ENCODE peak calls at places on chromosomes 3 and 15, in four cellular contexts. R is uterus, G is tibial nerve, J is heart right ventricle. B is an unnamed sample. For H3K4me1 and H3K27me3, the result is how much of the 10 kb centered on the place peaks cover.

GRCh38 chr3:52108302-52109232 is 45.7 kb downstream of the POC1A start:
- DNase-seq in R (peak), G (peak), J (peak), B (no peak)

GRCh38 chr15:42627485-42627884 is 52.1 kb downstream of the STARD9 start:
- DNase-seq in R (no peak), G (no peak), J (no peak), B (no peak)

GRCh38 chr3:122560680-122561079 is 3.4 kb downstream of the PARP9 start:
- DNase-seq in R (peak), G (peak), J (peak), B (peak)

GRCh38 chr3:16391936-16392536 is 121.5 kb downstream of the RFTN1 start:
- DNase-seq in R (peak), G (no peak), J (no peak), B (no peak)

GRCh38 chr3:87351913-87352312 is 75.5 kb upstream of the POU1F1 start:
- DNase-seq in R (no peak), G (no peak), J (no peak), B (no peak)

GRCh38 chr3:71050133-71050520 is 533.4 kb downstream of the FOXP1 start:
- DNase-seq in R (no peak), G (no peak), J (no peak), B (no peak)

GRCh38 chr15:98939311-98940080 is 68.1 kb downstream of the PGPEP1L start:
- DNase-seq in R (no peak), G (no peak), J (no peak), B (no peak)

GRCh38 chr3:14725015-14725431 is 50.1 kb downstream of the C3orf20 start:
- DNase-seq in R (peak), G (peak), J (peak), B (no peak)

GRCh38 chr3:172038823-172039222 is 555 bp upstream of the FNDC3B start:
- DNase-seq in R (peak), G (no peak), J (no peak), B (no peak)

GRCh38 chr3:178787960-178788359 is 251.7 kb downstream of the KCNMB2 start:
- DNase-seq in R (no peak), G (no peak), J (no peak), B (no peak)

GRCh38 chr3:141875893-141876380 is 506 bp upstream of the ATP1B3 start:
- DNase-seq in R (peak), G (peak), J (peak), B (peak)

GRCh38 chr15:68017221-68017620 is 36.9 kb upstream of the PIAS1 start:
- DNase-seq in R (no peak), G (no peak), J (no peak), B (no peak)

GRCh38 chr3:64019271-64019670 is 4.0 kb downstream of the PSMD6 start:
- DNase-seq in R (no peak), G (no peak), J (no peak), B (no peak)

GRCh38 chr3:40631341-40631995 is 106.7 kb downstream of the ZNF621 start:
- DNase-seq in R (no peak), G (no peak), J (no peak), B (no peak)

GRCh38 chr15:52183562-52184173 is 7.5 kb downstream of the GNB5 start:
- DNase-seq in R (no peak), G (peak), J (no peak), B (no peak)

GRCh38 chr3:30643763-30644462 is 37.5 kb downstream of the TGFBR2 start:
- DNase-seq in R (no peak), G (no peak), J (no peak), B (no peak)

GRCh38 chr3:133859381-133860245 is 36.1 kb downstream of the RAB6B start:
- DNase-seq in R (no peak), G (no peak), J (no peak), B (no peak)

GRCh38 chr15:101346928-101347327 is 51.9 kb upstream of the SNRPA1 start:
- DNase-seq in R (no peak), G (no peak), J (no peak), B (no peak)

GRCh38 chr3:58349792-58350626 is 17.3 kb downstream of the PXK start:
- DNase-seq in R (no peak), G (no peak), J (no peak), B (no peak)

GRCh38 chr3:107452436-107452835 is 70.3 kb upstream of the BBX start:
- DNase-seq in R (no peak), G (no peak), J (no peak), B (no peak)

GRCh38 chr15:41429003-41429890 is 12.4 kb downstream of the RTF1 start:
- DNase-seq in R (no peak), G (no peak), J (no peak), B (no peak)

GRCh38 chr3:4587061-4587837 is 94.1 kb downstream of the ITPR1 start:
- DNase-seq in R (no peak), G (no peak), J (no peak), B (no peak)

GRCh38 chr3:42590989-42591756 is 513 bp downstream of the SS18L2 start:
- DNase-seq in R (no peak), G (no peak), J (peak), B (no peak)

GRCh38 chr15:63389902-63390301 is 8.3 kb upstream of the CA12 start:
- DNase-seq in R (peak), G (no peak), J (no peak), B (peak)

GRCh38 chr3:102195198-102195948 is 239.4 kb upstream of the ZPLD1 start:
- DNase-seq in R (no peak), G (no peak), J (no peak), B (peak)

GRCh38 chr3:177946965-177947364 is 589.3 kb upstream of the KCNMB2 start:
- DNase-seq in R (no peak), G (no peak), J (no peak), B (no peak)

GRCh38 chr3:133783762-133784161 is 21.9 kb upstream of the SRPRB start:
- DNase-seq in R (no peak), G (no peak), J (no peak), B (no peak)

GRCh38 chr15:78460737-78461136 is 22.7 kb downstream of the IREB2 start:
- DNase-seq in R (no peak), G (no peak), J (no peak), B (no peak)

GRCh38 chr3:11530153-11530721 is 113.5 kb downstream of the VGLL4 start:
- DNase-seq in R (no peak), G (no peak), J (peak), B (no peak)

GRCh38 chr15:71093089-71094024 is 21.9 kb upstream of the THSD4 start:
- DNase-seq in R (no peak), G (no peak), J (no peak), B (no peak)

GRCh38 chr15:59301527-59301926 is 71.1 kb downstream of the MYO1E start:
- DNase-seq in R (no peak), G (no peak), J (no peak), B (no peak)

GRCh38 chr15:59298255-59298856 is 74.3 kb downstream of the MYO1E start:
- DNase-seq in R (no peak), G (no peak), J (no peak), B (no peak)

GRCh38 chr15:59300618-59301139 is 72.0 kb downstream of the MYO1E start:
- DNase-seq in R (peak), G (peak), J (no peak), B (no peak)

GRCh38 chr15:59299919-59300617 is 72.6 kb downstream of the MYO1E start:
- DNase-seq in R (peak), G (peak), J (peak), B (peak)

DNA sequence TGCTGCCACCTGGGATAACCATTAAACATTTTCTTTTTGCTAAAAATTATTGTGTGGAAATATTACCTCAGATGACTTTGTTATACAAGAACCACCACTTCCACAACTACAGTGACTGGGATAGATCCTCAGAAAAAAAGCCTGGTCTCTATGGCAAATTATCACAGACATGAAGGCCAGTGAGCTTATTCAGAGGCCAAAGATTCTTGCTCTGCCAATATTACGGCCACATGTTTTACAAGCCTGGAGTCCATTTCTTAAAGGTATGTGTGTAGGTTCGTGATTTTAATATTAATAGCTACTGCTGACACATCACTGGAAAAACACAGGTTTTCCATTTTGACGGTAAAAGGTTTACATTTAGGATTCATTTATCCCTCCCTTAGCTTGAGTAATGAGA is 73.8 kb downstream of the MYO1E start:
- DNase-seq in R (no peak), G (no peak), J (no peak), B (no peak)
- H3K4me1 ChIP-seq in R (under half), G (half or more), J (under half), B (under half)

GRCh38 chr3:23072672-23073071 is 130.5 kb upstream of the UBE2E2 start:
- DNase-seq in R (no peak), G (no peak), J (no peak), B (no peak)

GRCh38 chr3:23073721-23074300 is 129.3 kb upstream of the UBE2E2 start:
- DNase-seq in R (no peak), G (no peak), J (no peak), B (no peak)

GRCh38 chr3:23077126-23077525 is 126.0 kb upstream of the UBE2E2 start:
- DNase-seq in R (no peak), G (no peak), J (no peak), B (no peak)

GRCh38 chr3:23078735-23079134 is 124.4 kb upstream of the UBE2E2 start:
- DNase-seq in R (no peak), G (no peak), J (no peak), B (no peak)

DNA sequence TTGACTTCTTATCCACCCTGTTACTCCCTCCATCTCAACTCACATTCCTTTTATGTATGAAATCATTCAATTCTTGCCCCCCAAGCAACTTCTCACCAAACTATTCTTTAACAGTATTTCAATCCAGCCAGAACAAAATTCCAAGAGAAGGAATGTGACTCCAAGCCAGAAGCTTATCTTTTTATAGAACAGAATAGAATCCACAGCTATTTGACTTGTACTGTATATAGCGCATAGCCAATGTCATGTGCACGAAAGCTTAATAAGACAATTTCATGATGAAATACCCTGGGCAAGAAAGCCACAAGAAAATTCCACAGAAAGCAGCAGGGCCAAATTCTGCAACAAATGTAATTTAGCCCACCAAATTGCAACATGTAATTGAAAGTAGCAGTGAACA is 127.6 kb upstream of the UBE2E2 start:
- DNase-seq in R (no peak), G (no peak), J (no peak), B (no peak)
- H3K27me3 ChIP-seq in R (under half), G (under half), J (under half), B (under half)

DNA sequence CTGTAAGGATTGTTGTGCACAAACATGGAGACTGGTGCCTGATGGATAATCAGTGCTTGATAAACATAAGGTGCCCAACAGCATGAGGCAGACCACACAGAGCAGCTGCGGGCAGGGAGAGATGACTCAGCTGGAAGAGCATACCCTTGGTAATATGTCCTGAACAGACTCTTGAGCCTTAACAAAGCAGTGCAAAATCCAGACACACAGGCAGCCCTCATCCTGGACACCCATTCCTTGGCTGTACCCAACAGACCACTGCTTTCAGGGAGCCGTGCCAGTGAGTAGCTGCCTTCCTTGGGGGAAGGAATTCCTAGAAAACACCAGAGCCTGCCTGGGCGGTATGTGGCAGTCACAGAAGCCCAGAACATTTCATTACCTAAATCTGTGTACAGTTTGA is 156.2 kb downstream of the CLSTN2 start:
- DNase-seq in R (no peak), G (no peak), J (no peak), B (no peak)
- H3K27ac ChIP-seq in R (no peak), G (no peak), J (no peak), B (no peak)

GRCh38 chr3:158407844-158408517 is 163.0 kb upstream of the MLF1 start:
- DNase-seq in R (no peak), G (no peak), J (no peak), B (no peak)

GRCh38 chr3:158403013-158403412 is 168.0 kb upstream of the MLF1 start:
- DNase-seq in R (no peak), G (no peak), J (no peak), B (no peak)

GRCh38 chr3:158404319-158404718 is 166.7 kb upstream of the MLF1 start:
- DNase-seq in R (no peak), G (no peak), J (no peak), B (no peak)

GRCh38 chr3:158405507-158405906 is 165.5 kb upstream of the MLF1 start:
- DNase-seq in R (no peak), G (no peak), J (no peak), B (no peak)

DNA sequence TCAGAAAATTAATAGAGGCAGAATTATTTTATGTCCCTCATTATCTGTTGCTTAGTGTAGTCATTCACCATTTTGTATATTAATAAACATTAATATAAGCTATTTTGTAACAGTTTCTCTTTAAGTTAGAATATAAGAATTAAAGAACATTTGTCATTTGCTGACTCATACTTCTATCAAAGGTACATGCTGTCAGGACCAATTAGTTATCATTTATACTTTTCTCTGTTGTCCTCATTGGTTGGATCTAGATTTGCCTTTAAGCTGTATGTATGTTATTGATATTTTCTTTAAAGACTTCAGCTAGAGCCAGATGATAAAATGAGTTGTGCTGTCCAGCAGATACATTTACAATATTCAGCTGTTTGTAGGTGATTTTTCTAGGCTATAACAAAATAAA is 168.4 kb upstream of the MLF1 start:
- DNase-seq in R (no peak), G (no peak), J (no peak), B (no peak)
- H3K4me1 ChIP-seq in R (under half), G (under half), J (under half), B (under half)

GRCh38 chr3:126912491-126913195 is 70.3 kb upstream of the PLXNA1 start:
- DNase-seq in R (no peak), G (no peak), J (no peak), B (no peak)

GRCh38 chr3:126908752-126909275 is 74.1 kb upstream of the PLXNA1 start:
- DNase-seq in R (no peak), G (no peak), J (no peak), B (no peak)

GRCh38 chr3:126911162-126912026 is 71.5 kb upstream of the PLXNA1 start:
- DNase-seq in R (peak), G (peak), J (peak), B (peak)

GRCh38 chr3:126912027-126912422 is 70.9 kb upstream of the PLXNA1 start:
- DNase-seq in R (no peak), G (no peak), J (no peak), B (no peak)

DNA sequence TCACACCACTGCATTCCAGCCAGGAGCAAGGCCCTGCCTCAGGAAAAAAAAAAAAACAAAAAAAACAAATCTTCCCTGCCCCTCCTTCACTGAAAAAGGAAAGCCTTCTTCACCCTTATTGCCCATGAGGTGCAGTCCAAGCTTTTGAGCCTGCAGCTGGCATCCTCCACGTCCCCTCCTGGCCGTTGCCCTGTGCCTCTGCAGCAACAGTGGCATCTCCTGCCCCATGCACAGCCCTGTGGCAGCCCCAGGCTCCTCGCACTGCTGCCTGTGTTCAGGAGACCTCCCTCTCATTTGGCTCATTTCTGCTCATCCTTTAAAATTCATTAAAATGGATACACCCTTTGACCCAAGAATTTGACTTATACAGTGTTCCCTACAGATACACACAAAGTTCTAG is 72.7 kb upstream of the PLXNA1 start:
- DNase-seq in R (no peak), G (no peak), J (no peak), B (no peak)
- H3K27me3 ChIP-seq in R (under half), G (under half), J (half or more), B (under half)

DNA sequence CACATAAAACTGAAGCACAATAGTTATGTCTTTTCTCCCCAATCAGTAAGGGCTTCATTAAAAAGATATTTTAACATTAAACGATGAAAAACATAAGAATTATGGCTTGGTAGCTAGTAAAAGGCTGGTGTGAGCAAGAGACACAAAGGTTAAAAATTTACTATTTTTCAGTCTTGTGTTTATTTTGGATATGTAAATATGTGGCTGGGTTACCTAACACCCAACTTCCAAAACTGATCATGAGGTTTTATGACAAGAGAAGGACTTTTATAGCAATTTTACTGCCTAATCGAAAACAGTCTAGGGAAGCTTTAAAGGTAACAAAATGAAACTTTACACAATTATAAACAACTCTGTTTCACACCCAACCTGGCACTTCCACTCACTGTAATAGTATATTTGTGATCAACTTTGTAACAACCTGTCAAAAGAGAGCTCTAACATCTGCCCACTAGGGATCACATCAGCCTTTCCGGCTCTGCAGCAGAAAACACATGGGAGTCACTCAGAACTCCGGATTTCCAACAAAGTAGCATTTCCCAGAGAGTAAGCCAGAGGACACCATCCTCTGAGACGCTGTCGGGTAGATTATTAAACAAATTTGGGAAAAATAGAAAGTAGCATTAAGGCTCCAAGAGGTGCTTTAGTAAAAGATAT is 123.4 kb upstream of the C2CD4B start:
- DNase-seq in R (no peak), G (no peak), J (no peak), B (no peak)
- H3K27ac ChIP-seq in R (no peak), G (no peak), J (no peak), B (no peak)

DNA sequence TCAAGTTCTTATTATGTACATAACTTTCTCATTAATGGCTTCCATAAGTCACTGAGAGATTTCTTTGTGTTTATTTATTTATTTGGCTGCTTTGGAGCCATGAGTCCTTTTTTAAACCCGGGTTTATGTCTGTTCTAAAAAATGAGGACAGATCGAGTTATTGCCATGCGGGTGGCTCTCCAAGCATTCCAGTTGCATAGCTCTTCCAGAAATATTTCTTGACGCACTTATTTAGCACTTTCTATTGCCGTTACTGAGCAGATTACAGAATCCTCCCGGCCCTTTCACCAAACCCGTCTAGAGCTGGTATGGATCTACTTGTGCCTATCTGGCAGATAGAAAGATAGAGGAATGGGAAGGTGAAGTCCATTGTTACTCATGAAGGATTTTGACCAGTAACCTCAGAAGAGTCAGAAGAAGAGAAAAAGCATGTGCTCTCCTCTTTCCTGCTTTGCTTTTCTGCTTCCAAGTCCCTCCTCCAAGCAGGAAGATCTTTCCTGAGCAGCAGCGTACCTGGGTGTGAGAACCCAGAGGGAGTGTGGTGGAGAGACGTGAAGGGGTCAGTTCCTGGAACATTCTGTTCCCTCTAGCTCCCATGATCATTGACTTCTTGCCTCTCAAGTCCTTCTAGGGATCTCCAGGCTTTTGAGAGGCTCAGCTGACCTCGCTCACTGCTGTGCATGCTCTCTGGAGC is 112.8 kb downstream of the LPP start:
- DNase-seq in R (peak), G (peak), J (no peak), B (peak)
- H3K4me1 ChIP-seq in R (under half), G (half or more), J (under half), B (under half)

GRCh38 chr3:62366093-62366419 is 7.3 kb downstream of the FEZF2 start:
- DNase-seq in R (no peak), G (no peak), J (no peak), B (no peak)

GRCh38 chr3:62370112-62371031 is 3.0 kb downstream of the FEZF2 start:
- DNase-seq in R (no peak), G (no peak), J (no peak), B (no peak)

GRCh38 chr3:62368705-62369475 is 4.5 kb downstream of the FEZF2 start:
- DNase-seq in R (no peak), G (no peak), J (no peak), B (no peak)

GRCh38 chr3:62369476-62369743 is 3.9 kb downstream of the FEZF2 start:
- DNase-seq in R (no peak), G (no peak), J (no peak), B (no peak)

GRCh38 chr3:62367735-62368704 is 5.3 kb downstream of the FEZF2 start:
- DNase-seq in R (no peak), G (no peak), J (no peak), B (no peak)
- H3K27me3 ChIP-seq in R (under half), G (under half), J (half or more), B (under half)

GRCh38 chr15:88631464-88632028 is 7.3 kb upstream of the ISG20 start:
- DNase-seq in R (no peak), G (no peak), J (no peak), B (no peak)
- H3K27ac ChIP-seq in R (no peak), G (peak), J (no peak), B (no peak)